ENCODE peak calls at places on chromosomes 1 and 21, in seven cellular contexts. V, N, B, L, U, O and K are unnamed samples.

GRCh38 chr1:8533124-8533523 is 215.2 kb downstream of the SLC45A1 start:
- DNase-seq in U (no peak), N (no peak), B (no peak), L (no peak), V (no peak), O (no peak), K (no peak)

GRCh38 chr1:37477946-37478345 is 3.6 kb downstream of the ZC3H12A start:
- DNase-seq in O (no peak), L (no peak), B (no peak), V (no peak), N (no peak), U (peak), K (no peak)

GRCh38 chr1:33257759-33258712 is 1.7 kb downstream of the ZNF362 start:
- DNase-seq in B (no peak), N (no peak), U (peak), V (no peak), O (peak), L (no peak), K (no peak)

GRCh38 chr1:165444897-165445370 is at the start of gene RXRG:
- DNase-seq in L (no peak), N (peak), O (peak), V (no peak), B (peak), U (peak), K (peak)

GRCh38 chr1:156126701-156127534 is 12.4 kb downstream of the LMNA start:
- DNase-seq in L (peak), U (peak), N (peak), O (no peak), V (peak), B (peak), K (peak)

GRCh38 chr1:32758177-32758794 is 55.7 kb upstream of the SYNC start:
- DNase-seq in U (no peak), O (no peak), N (no peak), B (no peak), L (no peak), V (no peak), K (no peak)

GRCh38 chr21:28392436-28392835 is 600.2 kb downstream of the LTN1 start:
- DNase-seq in O (no peak), N (no peak), V (no peak), B (no peak), U (peak), L (no peak), K (no peak)

GRCh38 chr1:226406401-226406881 is 1.5 kb downstream of the PARP1 start:
- DNase-seq in U (no peak), V (no peak), L (no peak), O (no peak), B (peak), N (no peak), K (no peak)

GRCh38 chr1:162564762-162565218 is 3.3 kb downstream of the UAP1 start:
- DNase-seq in L (no peak), U (no peak), V (no peak), B (no peak), N (no peak), O (no peak), K (no peak)